ENCODE peak calls at places on chromosome 12, in seven cellular contexts. Z, U, G, V, P, B and X are unnamed samples.

GRCh38 chr12:79778802-79779201 is 88.0 kb upstream of the PAWR start:
- DNase-seq in Z (no peak), U (no peak), G (no peak), V (no peak), P (no peak), B (no peak), X (no peak)

GRCh38 chr12:27571463-27571862 is 47.5 kb downstream of the PPFIBP1 start:
- DNase-seq in Z (no peak), U (no peak), G (no peak), V (no peak), P (no peak), B (peak), X (no peak)

GRCh38 chr12:57869919-57870318 is 23.4 kb upstream of the CTDSP2 start:
- DNase-seq in Z (no peak), U (no peak), G (no peak), V (no peak), P (no peak), B (no peak), X (no peak)

GRCh38 chr12:94186461-94187237 is 38.3 kb downstream of the PLXNC1 start:
- DNase-seq in Z (no peak), U (peak), G (no peak), V (peak), P (peak), B (no peak), X (peak)

GRCh38 chr12:57591567-57592325 is 754 bp downstream of the PIP4K2C start:
- DNase-seq in Z (peak), U (peak), G (no peak), V (no peak), P (no peak), B (no peak), X (no peak)

GRCh38 chr12:115000038-115000437 is 316.1 kb upstream of the TBX3 start:
- DNase-seq in Z (no peak), U (peak), G (no peak), V (no peak), P (no peak), B (no peak), X (peak)

GRCh38 chr12:30013051-30013450 is 229.3 kb upstream of the TMTC1 start:
- DNase-seq in Z (no peak), U (peak), G (no peak), V (no peak), P (peak), B (no peak), X (no peak)

GRCh38 chr12:91155990-91156389 is 26.6 kb downstream of the DCN start:
- DNase-seq in Z (no peak), U (no peak), G (no peak), V (no peak), P (no peak), B (no peak), X (peak)

GRCh38 chr12:95385246-95385645 is 88.7 kb upstream of the METAP2 start:
- DNase-seq in Z (no peak), U (no peak), G (no peak), V (peak), P (peak), B (peak), X (peak)

GRCh38 chr12:56718167-56718566 is 6.9 kb downstream of the NACA start:
- DNase-seq in Z (no peak), U (no peak), G (no peak), V (no peak), P (no peak), B (no peak), X (no peak)

GRCh38 chr12:81866081-81866480 is 106.9 kb upstream of the PPFIA2 start:
- DNase-seq in Z (no peak), U (no peak), G (no peak), V (no peak), P (no peak), B (no peak), X (no peak)

GRCh38 chr12:104177663-104178501 is 37.7 kb upstream of the TXNRD1 start:
- DNase-seq in Z (peak), U (no peak), G (no peak), V (peak), P (no peak), B (peak), X (peak)

GRCh38 chr12:120457133-120457532 is 10.9 kb downstream of the GATC start:
- DNase-seq in Z (no peak), U (peak), G (no peak), V (no peak), P (no peak), B (no peak), X (no peak)

GRCh38 chr12:119288559-119288958 is 46.0 kb upstream of the CCDC60 start:
- DNase-seq in Z (no peak), U (no peak), G (no peak), V (no peak), P (no peak), B (no peak), X (no peak)

GRCh38 chr12:81809829-81810595 is 50.9 kb upstream of the PPFIA2 start:
- DNase-seq in Z (no peak), U (no peak), G (no peak), V (no peak), P (no peak), B (no peak), X (no peak)

GRCh38 chr12:27616356-27617150 is 79.7 kb upstream of the REP15 start:
- DNase-seq in Z (no peak), U (no peak), G (no peak), V (no peak), P (no peak), B (no peak), X (no peak)

GRCh38 chr12:120496353-120497340 is 734 bp downstream of the DYNLL1 start:
- DNase-seq in Z (peak), U (peak), G (no peak), V (peak), P (peak), B (no peak), X (peak)

GRCh38 chr12:54229624-54230212 is 40.9 kb upstream of the SMUG1 start:
- DNase-seq in Z (no peak), U (no peak), G (no peak), V (peak), P (no peak), B (peak), X (peak)

GRCh38 chr12:29350080-29350479 is 30.9 kb downstream of the ERGIC2 start:
- DNase-seq in Z (no peak), U (peak), G (no peak), V (no peak), P (no peak), B (peak), X (peak)

GRCh38 chr12:104524026-104524425 is 67.3 kb downstream of the CHST11 start:
- DNase-seq in Z (no peak), U (no peak), G (no peak), V (no peak), P (no peak), B (no peak), X (peak)

GRCh38 chr12:752673-753400 is 458 bp downstream of the WNK1 start:
- DNase-seq in Z (peak), U (peak), G (peak), V (peak), P (no peak), B (no peak), X (peak)

GRCh38 chr12:94875525-94875924 is 128.0 kb downstream of the NDUFA12 start:
- DNase-seq in Z (no peak), U (peak), G (no peak), V (no peak), P (peak), B (no peak), X (no peak)

GRCh38 chr12:88591343-88591742 is 11.1 kb upstream of the KITLG start:
- DNase-seq in Z (no peak), U (no peak), G (no peak), V (no peak), P (no peak), B (peak), X (peak)

GRCh38 chr12:86194721-86195120 is 61.5 kb downstream of the MGAT4C start:
- DNase-seq in Z (no peak), U (no peak), G (no peak), V (no peak), P (no peak), B (no peak), X (no peak)

GRCh38 chr12:93838180-93838579 is 161.0 kb downstream of the CRADD start:
- DNase-seq in Z (no peak), U (no peak), G (no peak), V (no peak), P (no peak), B (no peak), X (no peak)

GRCh38 chr12:26114720-26115406 is 10.0 kb downstream of the BHLHE41 start:
- DNase-seq in Z (no peak), U (no peak), G (no peak), V (no peak), P (no peak), B (no peak), X (no peak)